ENCODE peak calls at places on chromosomes 5 and 9, in nine cellular contexts. One of them, this sample, is unnamed.

GRCh38 chr5:88555658-88556057 is 287.0 kb upstream of the TMEM161B start:
- DNase-seq in H54: no peak
- DNase-seq in frontal cortex: no peak
- DNase-seq in stimulated activated CD4-positive, alpha-beta T cell treated with anti-CD3 and anti-CD28 coated beads, Interleukin-2, amount 100 ng/mL, for 48 hours: no peak
- DNase-seq in AG20443: no peak
- DNase-seq in Kasumi-1: peak; percentile 17
- DNase-seq in Calu3: no peak
- DNase-seq in kidney tubule cell: no peak
- DNase-seq in T-helper 22 cell: no peak
- DNase-seq in this sample: no peak

GRCh38 chr9:2622361-2623045 is 916 bp downstream of the VLDLR start:
- DNase-seq in Calu3: peak; percentile 21
- DNase-seq in kidney tubule cell: peak; percentile 45
- DNase-seq in H54: peak; percentile 30
- DNase-seq in stimulated activated CD4-positive, alpha-beta T cell treated with anti-CD3 and anti-CD28 coated beads, Interleukin-2, amount 100 ng/mL, for 48 hours: peak; percentile 16
- DNase-seq in T-helper 22 cell: no peak
- DNase-seq in Kasumi-1: no peak
- DNase-seq in frontal cortex: peak; percentile 25
- DNase-seq in AG20443: peak; percentile 66
- DNase-seq in this sample: no peak

GRCh38 chr5:149847611-149848010 is 97.0 kb downstream of the PDE6A start:
- DNase-seq in T-helper 22 cell: no peak
- DNase-seq in AG20443: no peak
- DNase-seq in frontal cortex: no peak
- DNase-seq in Kasumi-1: no peak
- DNase-seq in stimulated activated CD4-positive, alpha-beta T cell treated with anti-CD3 and anti-CD28 coated beads, Interleukin-2, amount 100 ng/mL, for 48 hours: no peak
- DNase-seq in Calu3: no peak
- DNase-seq in H54: no peak
- DNase-seq in kidney tubule cell: no peak
- DNase-seq in this sample: no peak

GRCh38 chr5:32712463-32713395 is 1.6 kb downstream of the NPR3 start:
- DNase-seq in Calu3: no peak
- DNase-seq in frontal cortex: no peak
- DNase-seq in H54: no peak
- DNase-seq in T-helper 22 cell: no peak
- DNase-seq in kidney tubule cell: no peak
- DNase-seq in stimulated activated CD4-positive, alpha-beta T cell treated with anti-CD3 and anti-CD28 coated beads, Interleukin-2, amount 100 ng/mL, for 48 hours: no peak
- DNase-seq in AG20443: peak; percentile 41
- DNase-seq in Kasumi-1: peak; percentile 12
- DNase-seq in this sample: no peak

GRCh38 chr9:135504262-135505229 is 4.1 kb downstream of the MRPS2 start:
- DNase-seq in H54: peak; percentile 87
- DNase-seq in T-helper 22 cell: no peak
- DNase-seq in kidney tubule cell: peak; percentile 65
- DNase-seq in AG20443: peak; percentile 83
- DNase-seq in frontal cortex: peak; percentile 85
- DNase-seq in Calu3: peak; percentile 62
- DNase-seq in Kasumi-1: peak; percentile 48
- DNase-seq in stimulated activated CD4-positive, alpha-beta T cell treated with anti-CD3 and anti-CD28 coated beads, Interleukin-2, amount 100 ng/mL, for 48 hours: peak; percentile 53
- DNase-seq in this sample: peak; percentile 52

GRCh38 chr5:111572561-111572960 is 60.2 kb upstream of the STARD4 start:
- DNase-seq in Calu3: no peak
- DNase-seq in T-helper 22 cell: no peak
- DNase-seq in kidney tubule cell: no peak
- DNase-seq in Kasumi-1: no peak
- DNase-seq in frontal cortex: no peak
- DNase-seq in AG20443: no peak
- DNase-seq in H54: no peak
- DNase-seq in stimulated activated CD4-positive, alpha-beta T cell treated with anti-CD3 and anti-CD28 coated beads, Interleukin-2, amount 100 ng/mL, for 48 hours: no peak
- DNase-seq in this sample: no peak

GRCh38 chr9:17520264-17521058 is 58.4 kb upstream of the SH3GL2 start:
- DNase-seq in Kasumi-1: no peak
- DNase-seq in frontal cortex: no peak
- DNase-seq in H54: no peak
- DNase-seq in stimulated activated CD4-positive, alpha-beta T cell treated with anti-CD3 and anti-CD28 coated beads, Interleukin-2, amount 100 ng/mL, for 48 hours: no peak
- DNase-seq in T-helper 22 cell: no peak
- DNase-seq in kidney tubule cell: no peak
- DNase-seq in Calu3: no peak
- DNase-seq in AG20443: no peak
- DNase-seq in this sample: no peak

GRCh38 chr9:35826071-35826701 is 2.3 kb downstream of the FAM221B start:
- DNase-seq in Kasumi-1: peak; percentile 81
- DNase-seq in Calu3: peak; percentile 39
- DNase-seq in kidney tubule cell: peak; percentile 64
- DNase-seq in AG20443: peak; percentile 61
- DNase-seq in H54: no peak
- DNase-seq in T-helper 22 cell: no peak
- DNase-seq in frontal cortex: peak; percentile 47
- DNase-seq in stimulated activated CD4-positive, alpha-beta T cell treated with anti-CD3 and anti-CD28 coated beads, Interleukin-2, amount 100 ng/mL, for 48 hours: no peak
- DNase-seq in this sample: no peak